ENCODE peak calls at places on chromosome 6, in four cellular contexts. One of them, this sample, is unnamed.

GRCh38 chr6:170113141-170113540 is 177.7 kb downstream of the DLL1 start:
- DNase-seq in heart left ventricle: no peak
- DNase-seq in RWPE1: no peak
- DNase-seq in NCI-H2081: no peak
- DNase-seq in this sample: no peak

GRCh38 chr6:127173541-127173940 is 55.1 kb downstream of the RSPO3 start:
- DNase-seq in heart left ventricle: no peak
- DNase-seq in RWPE1: no peak
- DNase-seq in NCI-H2081: no peak
- DNase-seq in this sample: no peak

GRCh38 chr6:75850026-75850385 is 101.0 kb downstream of the MYO6 start:
- DNase-seq in heart left ventricle: no peak
- DNase-seq in RWPE1: no peak
- DNase-seq in NCI-H2081: no peak
- DNase-seq in this sample: no peak

GRCh38 chr6:7449018-7449417 is 59.4 kb downstream of the RIOK1 start:
- DNase-seq in heart left ventricle: no peak
- DNase-seq in RWPE1: no peak
- DNase-seq in NCI-H2081: no peak
- DNase-seq in this sample: no peak

GRCh38 chr6:72218125-72218524 is 331.8 kb downstream of the RIMS1 start:
- DNase-seq in heart left ventricle: no peak
- DNase-seq in RWPE1: peak
- DNase-seq in NCI-H2081: peak
- DNase-seq in this sample: no peak

GRCh38 chr6:164832410-164832809 is 477.0 kb downstream of the C6orf118 start:
- DNase-seq in heart left ventricle: no peak
- DNase-seq in RWPE1: no peak
- DNase-seq in NCI-H2081: no peak
- DNase-seq in this sample: no peak

GRCh38 chr6:12009904-12010634 is 2.0 kb upstream of the HIVEP1 start:
- DNase-seq in heart left ventricle: no peak
- DNase-seq in RWPE1: no peak
- DNase-seq in NCI-H2081: no peak
- DNase-seq in this sample: no peak

GRCh38 chr6:75422024-75422639 is 71.5 kb downstream of the FILIP1 start:
- DNase-seq in heart left ventricle: no peak
- DNase-seq in RWPE1: no peak
- DNase-seq in NCI-H2081: peak
- DNase-seq in this sample: no peak

GRCh38 chr6:98146656-98147055 is 687.7 kb upstream of the POU3F2 start:
- DNase-seq in heart left ventricle: no peak
- DNase-seq in RWPE1: no peak
- DNase-seq in NCI-H2081: no peak
- DNase-seq in this sample: no peak

GRCh38 chr6:137517404-137517803 is 23.2 kb upstream of the OLIG3 start:
- DNase-seq in heart left ventricle: no peak
- DNase-seq in RWPE1: no peak
- DNase-seq in NCI-H2081: no peak
- DNase-seq in this sample: no peak

GRCh38 chr6:88380083-88380482 is 213.9 kb upstream of the CNR1 start:
- DNase-seq in heart left ventricle: peak
- DNase-seq in RWPE1: peak
- DNase-seq in NCI-H2081: no peak
- DNase-seq in this sample: no peak

GRCh38 chr6:16240618-16241320 is 2.4 kb downstream of the GMPR start:
- DNase-seq in heart left ventricle: no peak
- DNase-seq in RWPE1: no peak
- DNase-seq in NCI-H2081: no peak
- DNase-seq in this sample: no peak

GRCh38 chr6:108559884-108560462 is 744 bp upstream of the FOXO3 start:
- DNase-seq in heart left ventricle: no peak
- DNase-seq in RWPE1: peak
- DNase-seq in NCI-H2081: peak
- DNase-seq in this sample: peak

GRCh38 chr6:47651505-47651944 is 46.9 kb upstream of the ADGRF4 start:
- DNase-seq in heart left ventricle: no peak
- DNase-seq in RWPE1: peak
- DNase-seq in NCI-H2081: no peak
- DNase-seq in this sample: no peak

GRCh38 chr6:149651056-149651455 is 2.5 kb upstream of the KATNA1 start:
- DNase-seq in heart left ventricle: no peak
- DNase-seq in RWPE1: no peak
- DNase-seq in NCI-H2081: no peak
- DNase-seq in this sample: no peak

GRCh38 chr6:111683749-111684267 is 78.1 kb upstream of the TRAF3IP2 start:
- DNase-seq in heart left ventricle: no peak
- DNase-seq in RWPE1: no peak
- DNase-seq in NCI-H2081: no peak
- DNase-seq in this sample: no peak

GRCh38 chr6:39496951-39497350 is 174.4 kb upstream of the KCNK16 start:
- DNase-seq in heart left ventricle: no peak
- DNase-seq in RWPE1: no peak
- DNase-seq in NCI-H2081: no peak
- DNase-seq in this sample: no peak

GRCh38 chr6:158284340-158285210 is 27.7 kb upstream of the TULP4 start:
- DNase-seq in heart left ventricle: no peak
- DNase-seq in RWPE1: no peak
- DNase-seq in NCI-H2081: no peak
- DNase-seq in this sample: no peak

GRCh38 chr6:3285049-3285639 is 26.4 kb downstream of the PSMG4 start:
- DNase-seq in heart left ventricle: no peak
- DNase-seq in RWPE1: no peak
- DNase-seq in NCI-H2081: no peak
- DNase-seq in this sample: no peak

GRCh38 chr6:162056745-162057144 is 670.8 kb downstream of the PRKN start:
- DNase-seq in heart left ventricle: no peak
- DNase-seq in RWPE1: no peak
- DNase-seq in NCI-H2081: no peak
- DNase-seq in this sample: no peak

GRCh38 chr6:38638941-38639497 is 710 bp downstream of the BTBD9 start:
- DNase-seq in heart left ventricle: no peak
- DNase-seq in RWPE1: peak
- DNase-seq in NCI-H2081: peak
- DNase-seq in this sample: no peak

GRCh38 chr6:96877151-96877550 is 20.5 kb downstream of the NDUFAF4 start:
- DNase-seq in heart left ventricle: no peak
- DNase-seq in RWPE1: no peak
- DNase-seq in NCI-H2081: no peak
- DNase-seq in this sample: no peak

GRCh38 chr6:168333039-168333438 is 13.5 kb upstream of the DACT2 start:
- DNase-seq in heart left ventricle: no peak
- DNase-seq in RWPE1: no peak
- DNase-seq in NCI-H2081: no peak
- DNase-seq in this sample: no peak

GRCh38 chr6:167487706-167488664 is 163.1 kb downstream of the TTLL2 start:
- DNase-seq in heart left ventricle: peak
- DNase-seq in RWPE1: no peak
- DNase-seq in NCI-H2081: no peak
- DNase-seq in this sample: no peak

GRCh38 chr6:132511159-132511835 is 1.6 kb downstream of the STX7 start:
- DNase-seq in heart left ventricle: no peak
- DNase-seq in RWPE1: no peak
- DNase-seq in NCI-H2081: no peak
- DNase-seq in this sample: no peak

GRCh38 chr6:157272866-157273755 is 50.2 kb downstream of the TMEM242 start:
- DNase-seq in heart left ventricle: no peak
- DNase-seq in RWPE1: no peak
- DNase-seq in NCI-H2081: no peak
- DNase-seq in this sample: no peak

GRCh38 chr6:137602871-137603270 is 108.7 kb upstream of the OLIG3 start:
- DNase-seq in heart left ventricle: no peak
- DNase-seq in RWPE1: no peak
- DNase-seq in NCI-H2081: no peak
- DNase-seq in this sample: no peak

GRCh38 chr6:137286926-137287325 is 67.7 kb upstream of the IFNGR1 start:
- DNase-seq in heart left ventricle: no peak
- DNase-seq in RWPE1: no peak
- DNase-seq in NCI-H2081: no peak
- DNase-seq in this sample: no peak

GRCh38 chr6:88983532-88983931 is 20.1 kb upstream of the RNGTT start:
- DNase-seq in heart left ventricle: no peak
- DNase-seq in RWPE1: peak
- DNase-seq in NCI-H2081: peak
- DNase-seq in this sample: no peak

GRCh38 chr6:73722318-73723060 is 26.5 kb downstream of the CD109 start:
- DNase-seq in heart left ventricle: no peak
- DNase-seq in RWPE1: peak
- DNase-seq in NCI-H2081: no peak
- DNase-seq in this sample: no peak

GRCh38 chr6:107493158-107494057 is 3.5 kb downstream of the SOBP start:
- DNase-seq in heart left ventricle: no peak
- DNase-seq in RWPE1: no peak
- DNase-seq in NCI-H2081: peak
- DNase-seq in this sample: peak

GRCh38 chr6:75896526-75896925 is 147.5 kb downstream of the MYO6 start:
- DNase-seq in heart left ventricle: no peak
- DNase-seq in RWPE1: no peak
- DNase-seq in NCI-H2081: no peak
- DNase-seq in this sample: no peak

GRCh38 chr6:170073846-170074245 is 217.0 kb downstream of the DLL1 start:
- DNase-seq in heart left ventricle: peak
- DNase-seq in RWPE1: no peak
- DNase-seq in NCI-H2081: no peak
- DNase-seq in this sample: no peak

GRCh38 chr6:125790403-125791150 is at the start of gene NCOA7:
- DNase-seq in heart left ventricle: peak
- DNase-seq in RWPE1: peak
- DNase-seq in NCI-H2081: peak
- DNase-seq in this sample: no peak

GRCh38 chr6:165804331-165805066 is 141.5 kb upstream of the PDE10A start:
- DNase-seq in heart left ventricle: no peak
- DNase-seq in RWPE1: no peak
- DNase-seq in NCI-H2081: no peak
- DNase-seq in this sample: no peak

GRCh38 chr6:65229768-65230167 is 477.3 kb downstream of the EYS start:
- DNase-seq in heart left ventricle: no peak
- DNase-seq in RWPE1: no peak
- DNase-seq in NCI-H2081: peak
- DNase-seq in this sample: no peak

GRCh38 chr6:109383438-109383940 is 1.2 kb upstream of the CD164 start:
- DNase-seq in heart left ventricle: no peak
- DNase-seq in RWPE1: no peak
- DNase-seq in NCI-H2081: no peak
- DNase-seq in this sample: no peak

GRCh38 chr6:3482869-3483268 is 26.0 kb upstream of the SLC22A23 start:
- DNase-seq in heart left ventricle: no peak
- DNase-seq in RWPE1: no peak
- DNase-seq in NCI-H2081: no peak
- DNase-seq in this sample: no peak

This sample was measured in NCI-H2107.